ENCODE peak calls at places on chromosomes 3 and 15, in seven cellular contexts. One of them, this sample, is unnamed.

GRCh38 chr3:172530101-172530561 is 6.9 kb upstream of the TNFSF10 start:
- DNase-seq in epithelial cell of esophagus: no peak
- DNase-seq in T-helper 9 cell: no peak
- DNase-seq in NB4: no peak
- DNase-seq in mucosa of gallbladder: no peak
- DNase-seq in RPMI8226: no peak
- DNase-seq in stimulated activated CD4-positive, alpha-beta T cell treated with anti-CD3 and anti-CD28 coated beads, Interleukin-12 subunit alpha, Interleukin-12 subunit beta, amount 100 ng/mL, for 4 hours: no peak
- DNase-seq in this sample: no peak

GRCh38 chr3:134312072-134312872 is 61.6 kb upstream of the RYK start:
- DNase-seq in epithelial cell of esophagus: peak
- DNase-seq in T-helper 9 cell: no peak
- DNase-seq in NB4: no peak
- DNase-seq in mucosa of gallbladder: no peak
- DNase-seq in RPMI8226: no peak
- DNase-seq in stimulated activated CD4-positive, alpha-beta T cell treated with anti-CD3 and anti-CD28 coated beads, Interleukin-12 subunit alpha, Interleukin-12 subunit beta, amount 100 ng/mL, for 4 hours: no peak
- DNase-seq in this sample: peak

GRCh38 chr3:119293761-119294401 is at the start of gene ARHGAP31:
- DNase-seq in epithelial cell of esophagus: peak
- DNase-seq in T-helper 9 cell: peak
- DNase-seq in NB4: peak
- DNase-seq in mucosa of gallbladder: peak
- DNase-seq in RPMI8226: peak
- DNase-seq in stimulated activated CD4-positive, alpha-beta T cell treated with anti-CD3 and anti-CD28 coated beads, Interleukin-12 subunit alpha, Interleukin-12 subunit beta, amount 100 ng/mL, for 4 hours: peak
- DNase-seq in this sample: peak

GRCh38 chr3:25001041-25001591 is 426.9 kb upstream of the RARB start:
- DNase-seq in epithelial cell of esophagus: no peak
- DNase-seq in T-helper 9 cell: no peak
- DNase-seq in NB4: no peak
- DNase-seq in mucosa of gallbladder: no peak
- DNase-seq in RPMI8226: no peak
- DNase-seq in stimulated activated CD4-positive, alpha-beta T cell treated with anti-CD3 and anti-CD28 coated beads, Interleukin-12 subunit alpha, Interleukin-12 subunit beta, amount 100 ng/mL, for 4 hours: no peak
- DNase-seq in this sample: no peak

GRCh38 chr15:78007211-78007956 is 70.1 kb downstream of the TBC1D2B start:
- DNase-seq in epithelial cell of esophagus: no peak
- DNase-seq in T-helper 9 cell: no peak
- DNase-seq in NB4: no peak
- DNase-seq in mucosa of gallbladder: no peak
- DNase-seq in RPMI8226: no peak
- DNase-seq in stimulated activated CD4-positive, alpha-beta T cell treated with anti-CD3 and anti-CD28 coated beads, Interleukin-12 subunit alpha, Interleukin-12 subunit beta, amount 100 ng/mL, for 4 hours: no peak
- DNase-seq in this sample: no peak

GRCh38 chr15:66253643-66254363 is at the start of gene MEGF11:
- DNase-seq in epithelial cell of esophagus: peak
- DNase-seq in T-helper 9 cell: no peak
- DNase-seq in NB4: peak
- DNase-seq in mucosa of gallbladder: peak
- DNase-seq in RPMI8226: no peak
- DNase-seq in stimulated activated CD4-positive, alpha-beta T cell treated with anti-CD3 and anti-CD28 coated beads, Interleukin-12 subunit alpha, Interleukin-12 subunit beta, amount 100 ng/mL, for 4 hours: peak
- DNase-seq in this sample: no peak

GRCh38 chr3:143808999-143809700 is 39.1 kb downstream of the SLC9A9 start:
- DNase-seq in epithelial cell of esophagus: no peak
- DNase-seq in T-helper 9 cell: no peak
- DNase-seq in NB4: no peak
- DNase-seq in mucosa of gallbladder: peak
- DNase-seq in RPMI8226: no peak
- DNase-seq in stimulated activated CD4-positive, alpha-beta T cell treated with anti-CD3 and anti-CD28 coated beads, Interleukin-12 subunit alpha, Interleukin-12 subunit beta, amount 100 ng/mL, for 4 hours: no peak
- DNase-seq in this sample: no peak

GRCh38 chr15:101549647-101550046 is 60.1 kb upstream of the PCSK6 start:
- DNase-seq in epithelial cell of esophagus: no peak
- DNase-seq in T-helper 9 cell: no peak
- DNase-seq in NB4: no peak
- DNase-seq in mucosa of gallbladder: no peak
- DNase-seq in RPMI8226: no peak
- DNase-seq in stimulated activated CD4-positive, alpha-beta T cell treated with anti-CD3 and anti-CD28 coated beads, Interleukin-12 subunit alpha, Interleukin-12 subunit beta, amount 100 ng/mL, for 4 hours: no peak
- DNase-seq in this sample: no peak

GRCh38 chr3:158121295-158121694 is 11.4 kb downstream of the RSRC1 start:
- DNase-seq in epithelial cell of esophagus: no peak
- DNase-seq in T-helper 9 cell: no peak
- DNase-seq in NB4: no peak
- DNase-seq in mucosa of gallbladder: no peak
- DNase-seq in RPMI8226: no peak
- DNase-seq in stimulated activated CD4-positive, alpha-beta T cell treated with anti-CD3 and anti-CD28 coated beads, Interleukin-12 subunit alpha, Interleukin-12 subunit beta, amount 100 ng/mL, for 4 hours: no peak
- DNase-seq in this sample: no peak

GRCh38 chr3:112086018-112086854 is at the start of gene C3orf52:
- DNase-seq in epithelial cell of esophagus: peak
- DNase-seq in T-helper 9 cell: peak
- DNase-seq in NB4: no peak
- DNase-seq in mucosa of gallbladder: peak
- DNase-seq in RPMI8226: peak
- DNase-seq in stimulated activated CD4-positive, alpha-beta T cell treated with anti-CD3 and anti-CD28 coated beads, Interleukin-12 subunit alpha, Interleukin-12 subunit beta, amount 100 ng/mL, for 4 hours: peak
- DNase-seq in this sample: peak

GRCh38 chr3:109685084-109686079 is 348.0 kb upstream of the DPPA4 start:
- DNase-seq in epithelial cell of esophagus: peak
- DNase-seq in T-helper 9 cell: no peak
- DNase-seq in NB4: peak
- DNase-seq in mucosa of gallbladder: peak
- DNase-seq in RPMI8226: no peak
- DNase-seq in stimulated activated CD4-positive, alpha-beta T cell treated with anti-CD3 and anti-CD28 coated beads, Interleukin-12 subunit alpha, Interleukin-12 subunit beta, amount 100 ng/mL, for 4 hours: no peak
- DNase-seq in this sample: peak

GRCh38 chr3:184230603-184231528 is 1.5 kb downstream of the VWA5B2 start:
- DNase-seq in epithelial cell of esophagus: peak
- DNase-seq in T-helper 9 cell: no peak
- DNase-seq in NB4: no peak
- DNase-seq in mucosa of gallbladder: no peak
- DNase-seq in RPMI8226: no peak
- DNase-seq in stimulated activated CD4-positive, alpha-beta T cell treated with anti-CD3 and anti-CD28 coated beads, Interleukin-12 subunit alpha, Interleukin-12 subunit beta, amount 100 ng/mL, for 4 hours: no peak
- DNase-seq in this sample: no peak

GRCh38 chr3:14369675-14370669 is 32.4 kb upstream of the SLC6A6 start:
- DNase-seq in epithelial cell of esophagus: peak
- DNase-seq in T-helper 9 cell: no peak
- DNase-seq in NB4: no peak
- DNase-seq in mucosa of gallbladder: peak
- DNase-seq in RPMI8226: peak
- DNase-seq in stimulated activated CD4-positive, alpha-beta T cell treated with anti-CD3 and anti-CD28 coated beads, Interleukin-12 subunit alpha, Interleukin-12 subunit beta, amount 100 ng/mL, for 4 hours: no peak
- DNase-seq in this sample: peak

GRCh38 chr3:47362704-47363103 is 18.1 kb upstream of the PTPN23 start:
- DNase-seq in epithelial cell of esophagus: no peak
- DNase-seq in T-helper 9 cell: no peak
- DNase-seq in NB4: peak
- DNase-seq in mucosa of gallbladder: no peak
- DNase-seq in RPMI8226: no peak
- DNase-seq in stimulated activated CD4-positive, alpha-beta T cell treated with anti-CD3 and anti-CD28 coated beads, Interleukin-12 subunit alpha, Interleukin-12 subunit beta, amount 100 ng/mL, for 4 hours: no peak
- DNase-seq in this sample: no peak

GRCh38 chr3:169146112-169146665 is 517.3 kb downstream of the MECOM start:
- DNase-seq in epithelial cell of esophagus: peak
- DNase-seq in T-helper 9 cell: no peak
- DNase-seq in NB4: peak
- DNase-seq in mucosa of gallbladder: peak
- DNase-seq in RPMI8226: peak
- DNase-seq in stimulated activated CD4-positive, alpha-beta T cell treated with anti-CD3 and anti-CD28 coated beads, Interleukin-12 subunit alpha, Interleukin-12 subunit beta, amount 100 ng/mL, for 4 hours: peak
- DNase-seq in this sample: no peak

GRCh38 chr15:79185199-79185598 is 94.6 kb upstream of the RASGRF1 start:
- DNase-seq in epithelial cell of esophagus: peak
- DNase-seq in T-helper 9 cell: no peak
- DNase-seq in NB4: peak
- DNase-seq in mucosa of gallbladder: no peak
- DNase-seq in RPMI8226: peak
- DNase-seq in stimulated activated CD4-positive, alpha-beta T cell treated with anti-CD3 and anti-CD28 coated beads, Interleukin-12 subunit alpha, Interleukin-12 subunit beta, amount 100 ng/mL, for 4 hours: peak
- DNase-seq in this sample: no peak

GRCh38 chr3:171227828-171228227 is 201.3 kb upstream of the SLC2A2 start:
- DNase-seq in epithelial cell of esophagus: no peak
- DNase-seq in T-helper 9 cell: no peak
- DNase-seq in NB4: no peak
- DNase-seq in mucosa of gallbladder: no peak
- DNase-seq in RPMI8226: no peak
- DNase-seq in stimulated activated CD4-positive, alpha-beta T cell treated with anti-CD3 and anti-CD28 coated beads, Interleukin-12 subunit alpha, Interleukin-12 subunit beta, amount 100 ng/mL, for 4 hours: no peak
- DNase-seq in this sample: no peak

GRCh38 chr15:39665629-39666245 is 84.9 kb downstream of the THBS1 start:
- DNase-seq in epithelial cell of esophagus: no peak
- DNase-seq in T-helper 9 cell: no peak
- DNase-seq in NB4: no peak
- DNase-seq in mucosa of gallbladder: no peak
- DNase-seq in RPMI8226: no peak
- DNase-seq in stimulated activated CD4-positive, alpha-beta T cell treated with anti-CD3 and anti-CD28 coated beads, Interleukin-12 subunit alpha, Interleukin-12 subunit beta, amount 100 ng/mL, for 4 hours: no peak
- DNase-seq in this sample: peak

GRCh38 chr15:85501574-85501973 is 121.2 kb downstream of the AKAP13 start:
- DNase-seq in epithelial cell of esophagus: no peak
- DNase-seq in T-helper 9 cell: no peak
- DNase-seq in NB4: no peak
- DNase-seq in mucosa of gallbladder: no peak
- DNase-seq in RPMI8226: no peak
- DNase-seq in stimulated activated CD4-positive, alpha-beta T cell treated with anti-CD3 and anti-CD28 coated beads, Interleukin-12 subunit alpha, Interleukin-12 subunit beta, amount 100 ng/mL, for 4 hours: no peak
- DNase-seq in this sample: no peak

GRCh38 chr3:196662033-196662432 is 22.5 kb downstream of the NRROS start:
- DNase-seq in epithelial cell of esophagus: no peak
- DNase-seq in T-helper 9 cell: no peak
- DNase-seq in NB4: no peak
- DNase-seq in mucosa of gallbladder: no peak
- DNase-seq in RPMI8226: no peak
- DNase-seq in stimulated activated CD4-positive, alpha-beta T cell treated with anti-CD3 and anti-CD28 coated beads, Interleukin-12 subunit alpha, Interleukin-12 subunit beta, amount 100 ng/mL, for 4 hours: no peak
- DNase-seq in this sample: no peak

GRCh38 chr3:99678023-99678422 is 39.6 kb downstream of the COL8A1 start:
- DNase-seq in epithelial cell of esophagus: peak
- DNase-seq in T-helper 9 cell: no peak
- DNase-seq in NB4: no peak
- DNase-seq in mucosa of gallbladder: no peak
- DNase-seq in RPMI8226: no peak
- DNase-seq in stimulated activated CD4-positive, alpha-beta T cell treated with anti-CD3 and anti-CD28 coated beads, Interleukin-12 subunit alpha, Interleukin-12 subunit beta, amount 100 ng/mL, for 4 hours: no peak
- DNase-seq in this sample: peak